ENCODE peak calls at places on chromosomes 3 and 15, in six cellular contexts. E is mesenchymal stem cell, Z is IMR-90, H is neuronal stem cell, R is H9, F is H1. C is an unnamed sample.

GRCh38 chr3:192408721-192409151 is 318.6 kb downstream of the FGF12 start:
- DNase-seq in R (peak), H (peak), Z (no peak), F (no peak), E (peak), C (peak)

GRCh38 chr3:126347543-126348161 is 9.6 kb downstream of the KLF15 start:
- DNase-seq in H (no peak), R (peak), E (no peak), F (no peak), Z (no peak), C (no peak)

GRCh38 chr3:128585189-128585588 is 65.4 kb downstream of the RPN1 start:
- DNase-seq in R (no peak), F (no peak), E (no peak), H (no peak), Z (no peak), C (peak)

GRCh38 chr3:126109860-126110235 is 25.9 kb upstream of the SLC41A3 start:
- DNase-seq in F (no peak), E (no peak), Z (no peak), H (no peak), R (no peak), C (no peak)

GRCh38 chr3:81443948-81444347 is 317.5 kb downstream of the GBE1 start:
- DNase-seq in H (no peak), F (no peak), Z (peak), E (no peak), R (no peak), C (no peak)

GRCh38 chr3:154758109-154758868 is 321.8 kb upstream of the MME start:
- DNase-seq in H (no peak), E (peak), R (no peak), F (no peak), Z (peak), C (peak)

GRCh38 chr3:127480196-127480933 is 110.2 kb downstream of the TPRA1 start:
- DNase-seq in R (no peak), F (no peak), H (no peak), E (no peak), Z (no peak), C (no peak)

GRCh38 chr15:39602143-39602542 is 21.3 kb downstream of the THBS1 start:
- DNase-seq in R (peak), Z (no peak), H (no peak), E (peak), F (no peak), C (peak)

GRCh38 chr3:115513411-115513800 is 109.9 kb upstream of the GAP43 start:
- DNase-seq in R (no peak), E (no peak), H (no peak), Z (no peak), F (no peak), C (peak)

GRCh38 chr3:16520636-16521579 is 7.4 kb upstream of the RFTN1 start:
- DNase-seq in E (no peak), R (no peak), F (no peak), Z (no peak), H (no peak), C (peak)

GRCh38 chr3:146159616-146160232 is 1.3 kb downstream of the PLOD2 start:
- DNase-seq in E (no peak), H (no peak), R (no peak), F (no peak), Z (no peak), C (no peak)

GRCh38 chr3:68135145-68135544 is 480.7 kb upstream of the SUCLG2 start:
- DNase-seq in E (no peak), R (no peak), Z (no peak), F (no peak), H (no peak), C (no peak)

GRCh38 chr15:59237119-59237853 is 30.6 kb downstream of the LDHAL6B start:
- DNase-seq in F (no peak), H (no peak), R (no peak), Z (no peak), E (no peak), C (no peak)

GRCh38 chr3:16114930-16115329 is 59.5 kb upstream of the GALNT15 start:
- DNase-seq in Z (no peak), E (no peak), R (no peak), H (no peak), F (no peak), C (no peak)

GRCh38 chr3:190585771-190586630 is 72.1 kb downstream of the IL1RAP start:
- DNase-seq in Z (peak), F (peak), H (peak), E (peak), R (peak), C (peak)

GRCh38 chr3:14082108-14082657 is 42.5 kb downstream of the CHCHD4 start:
- DNase-seq in R (no peak), Z (no peak), F (no peak), E (no peak), H (no peak), C (no peak)

GRCh38 chr15:67563092-67563491 is 20.6 kb downstream of the MAP2K5 start:
- DNase-seq in R (no peak), H (no peak), F (no peak), E (no peak), Z (no peak), C (no peak)

GRCh38 chr3:11185564-11186317 is 31.4 kb downstream of the HRH1 start:
- DNase-seq in E (peak), R (no peak), Z (peak), H (no peak), F (no peak), C (no peak)

GRCh38 chr15:25171111-25171811 is 216.5 kb downstream of the SNRPN start:
- DNase-seq in H (no peak), Z (no peak), E (no peak), F (no peak), R (peak), C (no peak)

GRCh38 chr3:133040696-133041523 is 2.7 kb downstream of the TMEM108 start:
- DNase-seq in E (peak), F (peak), R (peak), Z (peak), H (peak), C (peak)

GRCh38 chr15:38463893-38464292 is 10.0 kb downstream of the FAM98B start:
- DNase-seq in Z (no peak), R (no peak), H (no peak), F (no peak), E (no peak), C (no peak)

GRCh38 chr3:156483426-156483825 is 71.5 kb downstream of the SSR3 start:
- DNase-seq in E (peak), H (no peak), R (no peak), Z (peak), F (no peak), C (no peak)

GRCh38 chr3:148162132-148162531 is 535.6 kb upstream of the AGTR1 start:
- DNase-seq in Z (no peak), F (no peak), H (no peak), R (no peak), E (no peak), C (peak)

GRCh38 chr3:110814170-110815007 is 257.2 kb upstream of the NECTIN3 start:
- DNase-seq in F (no peak), E (peak), H (no peak), R (no peak), Z (peak), C (peak)

GRCh38 chr3:32217339-32217738 is 21.1 kb upstream of the CMTM8 start:
- DNase-seq in R (no peak), H (no peak), Z (no peak), E (no peak), F (no peak), C (no peak)

GRCh38 chr15:74240002-74240568 is 4.0 kb downstream of the CCDC33 start:
- DNase-seq in E (no peak), R (peak), F (no peak), H (no peak), Z (peak), C (peak)

GRCh38 chr3:172018364-172018763 is 21.0 kb upstream of the FNDC3B start:
- DNase-seq in R (no peak), Z (no peak), F (no peak), E (no peak), H (no peak), C (no peak)
- H2BK15ac ChIP-seq in R (no peak), Z (no peak), F (no peak), E (no peak), H (no peak), C (no peak)

GRCh38 chr15:48332642-48333034 is 1.4 kb downstream of the DUT start:
- DNase-seq in E (no peak), F (no peak), H (no peak), Z (no peak), R (no peak), C (peak)

GRCh38 chr15:48333553-48333952 is 2.3 kb downstream of the DUT start:
- DNase-seq in E (no peak), H (no peak), R (no peak), Z (no peak), F (no peak), C (peak)

GRCh38 chr15:48330045-48330840 is 986 bp upstream of the DUT start:
- DNase-seq in R (no peak), Z (peak), E (peak), H (no peak), F (no peak), C (peak)

GRCh38 chr15:48331796-48332641 is 790 bp downstream of the DUT start:
- DNase-seq in R (peak), H (no peak), Z (peak), E (no peak), F (peak), C (peak)

GRCh38 chr15:48330855-48331795 is at the start of gene DUT:
- DNase-seq in F (no peak), E (peak), H (peak), Z (peak), R (peak), C (peak)
- H2AK5ac ChIP-seq in F (no peak), E (no peak), H (peak), Z (peak), R (no peak), C (peak)

DNA sequence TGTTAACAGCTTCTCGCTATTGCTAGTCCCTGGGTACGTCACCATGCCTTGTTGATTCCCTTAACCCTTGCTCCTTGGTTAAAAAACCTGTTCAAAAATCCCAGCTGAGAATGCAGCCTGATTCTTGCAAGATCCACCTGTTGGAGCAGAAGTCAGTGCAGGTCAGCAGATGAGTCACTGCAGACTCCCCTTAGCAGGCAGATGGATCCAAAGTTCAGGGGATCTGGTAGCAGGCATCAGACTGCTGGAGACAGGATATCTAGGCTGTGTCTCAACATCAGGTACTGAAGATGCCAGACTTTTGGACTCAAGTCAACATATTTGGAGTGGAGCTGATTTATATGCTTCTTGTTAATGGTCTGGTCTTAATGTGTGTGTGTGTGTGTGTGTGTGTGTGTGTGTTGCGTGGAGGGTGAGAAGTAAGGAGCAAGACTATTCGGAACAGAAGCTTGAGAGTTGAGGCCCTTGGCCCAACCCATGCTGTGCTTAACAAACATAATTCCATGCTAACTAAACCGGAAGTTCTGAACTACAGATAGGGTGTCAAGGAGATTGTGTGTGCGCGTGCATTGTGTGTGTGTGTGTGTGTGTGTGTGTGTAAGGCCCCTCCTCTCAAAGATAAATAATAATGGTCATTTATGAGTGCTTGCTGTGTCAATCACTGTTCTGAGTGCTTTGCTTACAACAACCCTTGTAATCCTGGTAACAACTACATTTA is 1.1 kb upstream of the C3orf52 start:
- DNase-seq in Z (no peak), E (no peak), H (no peak), R (no peak), F (no peak), C (peak)
- H2BK5ac ChIP-seq in Z (no peak), E (no peak), H (no peak), R (no peak), F (no peak), C (no peak)

GRCh38 chr3:195249057-195249770 is 21.7 kb downstream of the XXYLT1 start:
- DNase-seq in F (no peak), Z (no peak), H (no peak), R (no peak), E (no peak), C (no peak)
- H2BK15ac ChIP-seq in F (no peak), Z (no peak), H (no peak), R (no peak), E (no peak), C (no peak)

GRCh38 chr3:55659701-55660100 is 172.6 kb upstream of the WNT5A start:
- DNase-seq in F (no peak), Z (no peak), E (no peak), H (no peak), R (no peak), C (no peak)
- H2AK5ac ChIP-seq in F (no peak), Z (no peak), E (no peak), H (no peak), R (no peak), C (no peak)

GRCh38 chr3:38491215-38491614 is 4.9 kb upstream of the EXOG start:
- DNase-seq in R (no peak), F (no peak), Z (no peak), H (no peak), E (no peak), C (no peak)

GRCh38 chr3:38500688-38501417 is 4.7 kb downstream of the EXOG start:
- DNase-seq in H (no peak), E (no peak), Z (no peak), F (no peak), R (no peak), C (peak)

GRCh38 chr3:38497026-38497425 is 886 bp downstream of the EXOG start:
- DNase-seq in Z (peak), F (no peak), H (no peak), E (peak), R (no peak), C (peak)

GRCh38 chr3:38493019-38493418 is 3.1 kb upstream of the EXOG start:
- DNase-seq in R (no peak), H (no peak), F (no peak), E (peak), Z (peak), C (no peak)

DNA sequence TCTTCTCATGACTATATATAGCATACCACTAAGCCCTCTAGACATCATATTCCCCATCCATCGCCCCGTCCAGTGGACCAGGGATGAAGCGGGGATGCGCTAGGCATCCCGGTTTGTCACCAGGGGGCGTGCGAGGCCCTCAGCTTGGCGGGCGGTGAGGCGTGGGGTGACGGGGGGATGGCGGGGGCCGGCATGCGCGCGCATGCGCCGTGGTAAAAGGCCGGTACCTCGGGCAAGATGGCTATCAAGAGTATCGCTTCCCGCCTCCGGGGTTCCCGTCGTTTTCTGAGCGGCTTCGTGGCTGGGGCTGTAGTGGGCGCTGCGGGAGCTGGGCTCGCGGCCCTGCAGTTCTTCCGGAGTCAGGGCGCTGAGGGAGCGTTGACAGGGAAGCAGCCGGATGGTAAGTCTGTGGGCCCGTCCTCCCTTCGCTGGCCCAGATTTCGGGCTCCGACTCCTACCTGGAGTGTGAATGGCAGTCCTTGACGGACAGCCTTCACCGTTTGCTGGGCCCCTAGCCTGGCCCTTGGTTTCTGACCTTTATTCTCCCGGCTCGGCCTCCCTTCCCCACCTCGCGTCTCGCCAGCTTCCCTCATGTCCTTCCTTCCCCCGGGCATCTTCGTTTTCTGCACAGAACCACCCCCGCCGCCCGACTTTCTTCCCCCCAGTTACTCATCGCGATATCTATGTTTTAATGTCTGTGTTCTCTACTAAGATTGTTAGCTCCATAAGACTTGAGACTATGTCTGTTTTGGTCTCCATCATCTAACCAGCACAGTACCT is at the start of gene EXOG:
- DNase-seq in Z (peak), F (peak), E (peak), R (peak), H (peak), C (peak)
- H2BK5ac ChIP-seq in Z (peak), F (peak), E (peak), R (no peak), H (peak), C (peak)

GRCh38 chr3:35616346-35616745 is 23.0 kb upstream of the ARPP21 start:
- DNase-seq in F (no peak), R (no peak), E (no peak), Z (no peak), H (no peak), C (no peak)
- H2BK15ac ChIP-seq in F (no peak), R (no peak), E (no peak), Z (no peak), H (no peak), C (no peak)

DNA sequence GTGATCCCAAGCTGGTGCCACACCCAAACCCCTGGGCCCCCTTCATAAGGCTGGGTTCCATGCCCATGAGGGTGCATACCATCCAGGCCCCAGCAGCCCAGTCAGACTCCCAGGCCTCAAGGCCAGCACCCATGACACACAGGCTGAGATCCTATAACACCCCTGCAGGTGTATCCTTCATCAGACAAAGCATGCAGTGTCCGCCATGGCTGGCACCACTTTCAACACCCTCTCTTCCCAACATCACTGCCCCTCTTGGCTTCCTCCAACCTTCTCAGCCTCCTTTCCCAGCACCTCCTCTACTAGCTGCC is 3.5 kb downstream of the CCDC51 start:
- DNase-seq in R (no peak), H (no peak), F (no peak), Z (no peak), E (no peak), C (no peak)
- H2AK5ac ChIP-seq in R (no peak), H (no peak), F (no peak), Z (no peak), E (no peak), C (no peak)

GRCh38 chr3:124248471-124249028 is 256.6 kb upstream of the ROPN1 start:
- DNase-seq in F (no peak), R (no peak), Z (peak), E (peak), H (no peak), C (no peak)
- H2BK5ac ChIP-seq in F (no peak), R (no peak), Z (peak), E (no peak), H (no peak), C (no peak)

DNA sequence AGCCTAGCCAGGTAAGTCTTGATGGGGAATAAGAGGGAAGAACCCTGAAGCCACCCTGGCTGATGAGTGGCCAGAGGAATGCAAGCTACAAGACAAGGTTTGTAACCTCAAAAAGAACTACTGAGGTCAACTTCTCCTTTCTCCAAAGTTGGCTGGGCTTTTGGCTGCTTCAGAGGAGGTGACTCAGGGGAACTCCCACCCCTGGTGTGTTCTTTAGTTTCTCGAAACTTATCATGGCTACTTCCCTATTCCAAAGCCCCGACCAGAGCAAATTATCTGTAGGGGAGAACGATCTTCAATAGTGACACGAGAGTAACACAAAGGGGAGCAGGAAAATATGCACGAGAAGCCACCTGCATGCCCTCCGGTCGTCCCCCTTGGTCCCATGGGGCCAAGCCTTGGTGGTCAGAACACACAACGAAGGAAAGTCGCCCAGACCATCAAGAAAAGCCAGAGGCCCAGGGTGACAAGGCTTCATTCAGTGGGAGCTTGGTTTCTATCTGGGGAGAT is 6.5 kb upstream of the BCL2A1 start:
- DNase-seq in R (no peak), Z (peak), H (no peak), E (no peak), F (no peak), C (no peak)
- H2BK15ac ChIP-seq in R (no peak), Z (no peak), H (no peak), E (no peak), F (no peak), C (no peak)